ENCODE peak calls at places on chromosomes 11 and 22, in five cellular contexts. One of them, this sample, is unnamed.
A peak's percentile ranks its signal among the peaks of the same experiment; 100 is the strongest.

GRCh38 chr22:42939451-42939881 is 75.5 kb downstream of the PACSIN2 start:
- DNase-seq in A549: no peak
- DNase-seq in GM12878: no peak
- DNase-seq in adrenal gland: no peak
- DNase-seq in transverse colon: peak; percentile 51
- DNase-seq in this sample: no peak

GRCh38 chr11:82867495-82868082 is 32.6 kb downstream of the PRCP start:
- DNase-seq in GM12878: peak; percentile 26
- DNase-seq in transverse colon: peak; percentile 75
- DNase-seq in adrenal gland: peak; percentile 87
- DNase-seq in A549: peak; percentile 50
- DNase-seq in this sample: no peak

GRCh38 chr22:45887202-45888131 is 89.5 kb downstream of the WNT7B start:
- DNase-seq in GM12878: no peak
- DNase-seq in A549: no peak
- DNase-seq in transverse colon: no peak
- DNase-seq in adrenal gland: no peak
- DNase-seq in this sample: peak; percentile 16

GRCh38 chr22:25154686-25154999 is 45.0 kb upstream of the CRYBB3 start:
- DNase-seq in GM12878: no peak
- DNase-seq in adrenal gland: no peak
- DNase-seq in A549: no peak
- DNase-seq in transverse colon: no peak
- DNase-seq in this sample: no peak

GRCh38 chr11:57290288-57290687 is 34.5 kb downstream of the TNKS1BP1 start:
- DNase-seq in A549: no peak
- DNase-seq in GM12878: no peak
- DNase-seq in transverse colon: no peak
- DNase-seq in adrenal gland: no peak
- DNase-seq in this sample: no peak

GRCh38 chr11:123330471-123330870 is 99.6 kb upstream of the GRAMD1B start:
- DNase-seq in adrenal gland: no peak
- DNase-seq in A549: no peak
- DNase-seq in GM12878: no peak
- DNase-seq in transverse colon: no peak
- DNase-seq in this sample: no peak

GRCh38 chr11:122162095-122162494 is 46.1 kb upstream of the BLID start:
- DNase-seq in GM12878: no peak
- DNase-seq in adrenal gland: no peak
- DNase-seq in A549: no peak
- DNase-seq in transverse colon: no peak
- DNase-seq in this sample: no peak

GRCh38 chr11:122733301-122733686 is 77.8 kb downstream of the UBASH3B start:
- DNase-seq in GM12878: no peak
- DNase-seq in transverse colon: no peak
- DNase-seq in A549: no peak
- DNase-seq in adrenal gland: peak; percentile 31
- DNase-seq in this sample: peak; percentile 57

GRCh38 chr11:72352859-72353551 is 81.3 kb downstream of the CLPB start:
- DNase-seq in transverse colon: no peak
- DNase-seq in GM12878: peak; percentile 47
- DNase-seq in adrenal gland: no peak
- DNase-seq in A549: no peak
- DNase-seq in this sample: no peak

DNA sequence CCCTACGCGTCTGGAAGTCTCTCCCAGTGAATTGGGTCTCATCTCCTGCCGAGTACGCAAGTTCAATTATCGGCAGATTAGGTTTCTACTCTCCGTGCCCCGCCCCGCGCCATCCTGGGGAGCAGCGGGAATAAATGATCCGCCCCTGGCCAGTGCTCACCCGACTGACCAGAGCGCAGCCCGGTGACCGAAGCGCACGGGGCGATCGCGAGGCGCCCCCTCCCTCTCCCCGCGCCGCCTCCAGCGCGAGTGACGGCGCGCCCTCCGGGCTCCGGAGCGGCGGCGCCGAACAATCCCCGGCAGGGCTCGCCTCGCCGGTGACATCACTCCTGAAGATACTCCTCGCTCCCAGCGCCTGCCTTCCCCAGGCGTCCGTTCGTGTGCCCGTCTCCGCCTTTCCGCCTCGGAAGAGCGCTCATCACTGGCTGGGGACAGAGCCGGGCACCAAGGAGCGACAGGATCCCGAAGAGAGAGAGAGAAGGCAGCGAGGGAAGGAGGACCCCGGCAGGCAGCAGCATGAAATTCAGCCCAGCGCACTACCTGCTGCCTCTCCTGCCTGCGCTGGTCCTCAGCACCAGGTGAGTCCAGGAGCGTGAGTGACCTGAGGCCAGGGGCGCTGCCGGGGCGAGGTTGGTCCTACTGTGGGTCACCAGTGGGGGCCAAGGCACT is at the start of gene LUZP2:
- DNase-seq in A549: no peak
- DNase-seq in transverse colon: no peak
- DNase-seq in GM12878: no peak
- DNase-seq in adrenal gland: peak; percentile 69
- DNase-seq in this sample: peak; percentile 25
- H3K4me3 ChIP-seq in A549: peak within 1 kb of the TSS; percentile 29
- H3K4me3 ChIP-seq in transverse colon: no peak within 1 kb of the TSS
- H3K4me3 ChIP-seq in GM12878: no peak within 1 kb of the TSS
- H3K4me3 ChIP-seq in adrenal gland: peak within 1 kb of the TSS; percentile 22
- H3K4me3 ChIP-seq in this sample: peak within 1 kb of the TSS; percentile 36

GRCh38 chr11:64224151-64224890 is 1.7 kb downstream of the TRPT1 start:
- DNase-seq in transverse colon: no peak
- DNase-seq in GM12878: no peak
- DNase-seq in A549: no peak
- DNase-seq in adrenal gland: peak; percentile 21
- DNase-seq in this sample: peak; percentile 31
- TF ChIP-seq POLR2A in transverse colon: no peak
- TF ChIP-seq POLR2A in GM12878: peak; percentile 75
- TF ChIP-seq POLR2A in A549: no peak
- TF ChIP-seq POLR2A in adrenal gland: no peak
- TF ChIP-seq POLR2A in this sample: no peak

DNA sequence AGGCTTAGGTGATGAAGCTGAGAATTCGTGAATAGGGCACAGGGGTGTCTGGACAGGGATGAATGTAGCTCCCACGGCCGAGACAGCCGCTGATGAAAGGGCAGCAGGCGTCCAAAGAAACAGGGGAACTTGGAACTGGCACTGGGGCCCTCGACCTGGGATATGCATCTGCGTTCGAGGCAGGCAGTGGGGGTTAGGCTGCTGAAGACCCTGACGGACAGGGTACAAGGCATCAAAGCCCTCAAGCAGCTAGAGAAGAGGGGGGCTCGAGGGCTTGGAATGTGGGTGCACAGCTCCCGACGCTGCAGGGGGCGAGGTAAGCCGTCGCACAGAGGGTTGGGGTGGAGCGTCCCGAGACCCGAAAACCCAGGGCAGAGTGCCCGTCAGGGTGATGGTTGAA is 6.9 kb upstream of the SYT8 start:
- DNase-seq in A549: no peak
- DNase-seq in transverse colon: no peak
- DNase-seq in adrenal gland: no peak
- DNase-seq in GM12878: no peak
- DNase-seq in this sample: no peak
- H3K27ac ChIP-seq in A549: peak overlapping the region; percentile 87
- H3K27ac ChIP-seq in transverse colon: no peak overlapping the region
- H3K27ac ChIP-seq in adrenal gland: no peak overlapping the region
- H3K27ac ChIP-seq in GM12878: no peak overlapping the region
- H3K27ac ChIP-seq in this sample: no peak overlapping the region

GRCh38 chr11:19244621-19245020 is 3.9 kb upstream of the E2F8 start:
- DNase-seq in transverse colon: no peak
- DNase-seq in A549: no peak
- DNase-seq in GM12878: no peak
- DNase-seq in adrenal gland: no peak
- DNase-seq in this sample: no peak

GRCh38 chr11:19243143-19243542 is 2.4 kb upstream of the E2F8 start:
- DNase-seq in GM12878: no peak
- DNase-seq in adrenal gland: no peak
- DNase-seq in transverse colon: no peak
- DNase-seq in A549: no peak
- DNase-seq in this sample: no peak

GRCh38 chr11:19244084-19244483 is 3.3 kb upstream of the E2F8 start:
- DNase-seq in transverse colon: peak; percentile 35
- DNase-seq in GM12878: no peak
- DNase-seq in adrenal gland: no peak
- DNase-seq in A549: no peak
- DNase-seq in this sample: no peak

GRCh38 chr11:19242184-19242932 is 1.6 kb upstream of the E2F8 start:
- DNase-seq in adrenal gland: no peak
- DNase-seq in transverse colon: peak; percentile 16
- DNase-seq in A549: no peak
- DNase-seq in GM12878: no peak
- DNase-seq in this sample: no peak

DNA sequence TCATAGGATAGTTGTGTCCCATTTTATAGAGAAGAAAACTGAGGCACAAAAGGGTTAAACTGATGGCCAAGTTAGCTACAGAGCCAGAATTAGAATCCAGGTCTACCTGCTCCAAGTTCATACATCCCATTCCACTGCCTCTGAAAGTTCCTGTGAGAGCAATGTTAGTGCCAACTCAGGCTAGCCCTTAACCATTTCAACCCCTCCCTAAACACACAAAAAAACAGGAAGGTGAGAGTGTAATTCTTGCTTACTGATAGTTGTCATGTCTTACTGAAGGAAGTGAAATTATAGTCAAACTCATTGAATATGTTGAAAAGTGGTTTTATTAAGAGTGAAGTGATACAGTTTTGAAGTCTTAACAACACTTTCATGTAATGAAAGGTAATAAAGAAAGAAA is 2.9 kb upstream of the E2F8 start:
- DNase-seq in adrenal gland: no peak
- DNase-seq in A549: no peak
- DNase-seq in transverse colon: no peak
- DNase-seq in GM12878: no peak
- DNase-seq in this sample: no peak
- H3K4me3 ChIP-seq in adrenal gland: no peak overlapping the region
- H3K4me3 ChIP-seq in A549: no peak overlapping the region
- H3K4me3 ChIP-seq in transverse colon: no peak overlapping the region
- H3K4me3 ChIP-seq in GM12878: no peak overlapping the region
- H3K4me3 ChIP-seq in this sample: no peak overlapping the region

GRCh38 chr11:78188012-78188808 is at the start of gene KCTD21:
- DNase-seq in A549: peak; percentile 97
- DNase-seq in GM12878: peak; percentile 85
- DNase-seq in adrenal gland: peak; percentile 99
- DNase-seq in transverse colon: peak; percentile 97
- DNase-seq in this sample: peak; percentile 99
- TF ChIP-seq POLR2A in A549: peak; percentile 76
- TF ChIP-seq POLR2A in GM12878: peak; percentile 80
- TF ChIP-seq POLR2A in adrenal gland: peak; percentile 70
- TF ChIP-seq POLR2A in transverse colon: peak; percentile 71
- TF ChIP-seq POLR2A in this sample: no peak

DNA sequence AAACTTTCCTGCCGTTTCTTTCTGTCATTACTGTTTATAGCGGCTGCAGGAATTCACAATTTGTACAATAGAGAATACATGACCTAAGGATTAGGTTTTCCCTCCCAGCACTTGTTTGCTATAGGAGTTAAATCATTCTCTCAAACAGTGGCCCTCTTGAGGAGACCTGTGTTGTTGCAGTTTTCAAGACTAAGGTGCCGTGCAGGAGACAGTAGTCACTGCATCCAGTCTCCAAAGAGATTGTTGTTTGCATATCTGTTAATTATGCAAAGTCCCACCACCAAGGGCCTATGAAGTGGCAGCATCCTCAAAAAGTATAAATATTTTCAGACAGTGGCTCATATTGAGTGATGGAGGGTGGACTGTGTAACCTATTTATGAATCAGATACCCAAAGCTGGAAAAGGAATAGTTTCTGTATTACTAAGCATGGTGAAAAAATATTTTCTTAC is 2.3 kb downstream of the PRSS23 start:
- DNase-seq in A549: peak; percentile 62
- DNase-seq in adrenal gland: no peak
- DNase-seq in GM12878: no peak
- DNase-seq in transverse colon: no peak
- DNase-seq in this sample: no peak
- H3K27ac ChIP-seq in A549: peak overlapping the region; percentile 96
- H3K27ac ChIP-seq in adrenal gland: no peak overlapping the region
- H3K27ac ChIP-seq in GM12878: no peak overlapping the region
- H3K27ac ChIP-seq in transverse colon: peak overlapping the region; percentile 85
- H3K27ac ChIP-seq in this sample: no peak overlapping the region

GRCh38 chr11:95512177-95512576 is 277.4 kb downstream of the FAM76B start:
- DNase-seq in transverse colon: peak; percentile 8
- DNase-seq in A549: no peak
- DNase-seq in GM12878: no peak
- DNase-seq in adrenal gland: peak; percentile 71
- DNase-seq in this sample: no peak
- H3K4me3 ChIP-seq in transverse colon: no peak overlapping the region
- H3K4me3 ChIP-seq in A549: no peak overlapping the region
- H3K4me3 ChIP-seq in GM12878: no peak overlapping the region
- H3K4me3 ChIP-seq in adrenal gland: no peak overlapping the region
- H3K4me3 ChIP-seq in this sample: no peak overlapping the region

DNA sequence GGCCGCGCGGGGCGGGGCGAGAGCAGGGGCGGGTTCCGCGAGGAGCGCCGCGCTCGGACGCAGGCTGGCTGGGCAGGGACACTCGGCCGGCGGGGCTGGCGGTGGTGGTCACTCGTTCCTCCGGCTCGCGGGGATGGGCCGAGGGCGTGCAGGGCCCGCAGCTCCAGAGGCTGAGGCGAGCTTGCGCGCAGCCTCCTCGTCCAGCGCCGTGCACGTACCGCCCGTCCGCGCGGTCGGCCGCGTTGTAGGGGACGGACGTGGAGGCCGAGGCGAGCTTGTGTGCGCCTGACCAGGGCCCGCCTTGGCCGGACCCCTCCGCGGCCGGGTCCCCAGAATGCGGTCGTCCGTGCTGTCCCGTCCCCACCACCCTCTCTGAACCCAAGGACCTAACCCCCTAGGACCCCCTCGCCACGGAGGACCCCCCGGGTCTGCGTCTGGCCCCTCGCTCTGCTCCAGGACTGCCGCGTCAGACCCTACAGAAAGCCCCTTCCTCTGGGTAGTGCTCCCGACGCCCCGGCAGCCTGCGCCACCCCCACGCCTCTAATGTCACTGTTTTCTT is 569 bp upstream of the YPEL1 start:
- DNase-seq in transverse colon: no peak
- DNase-seq in A549: no peak
- DNase-seq in adrenal gland: no peak
- DNase-seq in GM12878: no peak
- DNase-seq in this sample: no peak
- TF ChIP-seq POLR2A in transverse colon: no peak
- TF ChIP-seq POLR2A in A549: peak; percentile 57
- TF ChIP-seq POLR2A in adrenal gland: no peak
- TF ChIP-seq POLR2A in GM12878: no peak
- TF ChIP-seq POLR2A in this sample: no peak

DNA sequence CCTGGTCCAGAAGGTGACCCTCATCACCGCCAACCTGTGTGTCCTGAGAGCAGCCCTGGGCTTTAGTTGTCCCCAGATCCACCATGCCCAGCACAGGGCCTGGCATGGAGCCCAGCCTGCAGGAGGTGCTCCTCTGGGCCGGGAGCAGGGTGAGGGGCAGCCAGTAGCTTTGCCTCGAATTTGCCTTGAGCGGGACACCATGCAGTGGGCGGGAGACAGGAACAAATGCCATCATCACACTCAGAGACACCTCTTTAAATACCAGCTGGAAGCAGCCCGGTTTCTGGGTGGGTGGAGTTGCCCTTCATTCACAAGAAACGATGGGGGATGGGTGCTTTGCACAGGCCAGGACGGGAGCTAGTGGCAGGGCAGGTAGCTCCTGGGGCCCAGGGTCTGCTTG is 19.3 kb downstream of the FLRT1 start:
- DNase-seq in GM12878: no peak
- DNase-seq in adrenal gland: no peak
- DNase-seq in A549: no peak
- DNase-seq in transverse colon: no peak
- DNase-seq in this sample: peak; percentile 87
- H3K27ac ChIP-seq in GM12878: no peak overlapping the region
- H3K27ac ChIP-seq in adrenal gland: no peak overlapping the region
- H3K27ac ChIP-seq in A549: no peak overlapping the region
- H3K27ac ChIP-seq in transverse colon: no peak overlapping the region
- H3K27ac ChIP-seq in this sample: no peak overlapping the region